ENCODE peak calls at places on chromosomes 12 and 14, in five cellular contexts. M, N, R, Q and U are unnamed samples.

GRCh38 chr14:40123816-40124215 is 691.6 kb upstream of the FBXO33 start:
- DNase-seq in M (no peak), N (no peak), R (no peak), Q (no peak), U (no peak)

GRCh38 chr12:31586703-31587102 is 4.2 kb downstream of the DENND5B start:
- DNase-seq in M (no peak), N (no peak), Q (no peak), R (no peak), U (peak; percentile 42)

GRCh38 chr12:57419495-57419894 is 11.3 kb downstream of the R3HDM2 start:
- DNase-seq in M (no peak), R (no peak), Q (no peak), N (no peak), U (no peak)

GRCh38 chr14:100428727-100429126 is 105.6 kb downstream of the SLC25A47 start:
- DNase-seq in N (no peak), Q (no peak), M (no peak), R (no peak), U (no peak)

GRCh38 chr12:100359822-100360221 is 2.9 kb downstream of the SLC17A8 start:
- DNase-seq in N (peak; percentile 18), M (no peak), Q (no peak), R (no peak), U (no peak)

GRCh38 chr12:38903596-38903995 is 1.8 kb downstream of the CPNE8 start:
- DNase-seq in N (no peak), M (no peak), R (no peak), Q (no peak), U (no peak)

GRCh38 chr12:5096241-5096880 is 52.7 kb downstream of the KCNA5 start:
- DNase-seq in R (no peak), M (no peak), N (no peak), Q (no peak), U (no peak)

GRCh38 chr12:76515271-76515670 is 44.3 kb downstream of the OSBPL8 start:
- DNase-seq in R (no peak), M (no peak), N (no peak), Q (no peak), U (no peak)

GRCh38 chr12:8771072-8771471 is 51.3 kb upstream of the A2ML1 start:
- DNase-seq in Q (no peak), R (no peak), N (no peak), M (no peak), U (no peak)

GRCh38 chr12:98227162-98227561 is 288.2 kb upstream of the TMPO start:
- DNase-seq in N (no peak), Q (no peak), M (no peak), R (no peak), U (no peak)

GRCh38 chr12:78725951-78726550 is 138.5 kb upstream of the SYT1 start:
- DNase-seq in N (peak; percentile 28), M (no peak), Q (no peak), R (no peak), U (no peak)

GRCh38 chr12:42385341-42385841 is 59.4 kb downstream of the PPHLN1 start:
- DNase-seq in M (no peak), N (no peak), Q (no peak), R (no peak), U (no peak)

GRCh38 chr12:6554990-6555691 is 701 bp downstream of the IFFO1 start:
- DNase-seq in N (no peak), R (peak; percentile 20), M (no peak), Q (no peak), U (peak; percentile 45)

GRCh38 chr12:45464699-45465098 is 248.8 kb downstream of the ANO6 start:
- DNase-seq in Q (no peak), R (no peak), N (no peak), M (no peak), U (no peak)

GRCh38 chr12:62712561-62712960 is 222.4 kb downstream of the PPM1H start:
- DNase-seq in N (no peak), Q (no peak), M (no peak), R (no peak), U (no peak)

GRCh38 chr12:98741229-98741614 is 96.1 kb downstream of the APAF1 start:
- DNase-seq in M (no peak), N (no peak), Q (no peak), R (peak; percentile 45), U (no peak)

GRCh38 chr12:128969480-128970055 is 116.3 kb downstream of the GLT1D1 start:
- DNase-seq in Q (no peak), R (no peak), M (peak; percentile 74), N (peak; percentile 74), U (peak; percentile 76)

GRCh38 chr14:23561259-23561658 is 5.2 kb downstream of the THTPA start:
- DNase-seq in R (no peak), N (no peak), Q (no peak), M (no peak), U (no peak)

GRCh38 chr14:96102071-96102856 is 63.1 kb downstream of the C14orf132 start:
- DNase-seq in Q (no peak), N (no peak), R (no peak), M (no peak), U (no peak)

GRCh38 chr14:67446371-67447032 is 34.5 kb upstream of the PLEK2 start:
- DNase-seq in R (no peak), M (no peak), N (peak; percentile 31), Q (no peak), U (no peak)

GRCh38 chr12:115697341-115697740 is 580.2 kb downstream of the MED13L start:
- DNase-seq in R (no peak), M (no peak), Q (no peak), N (peak; percentile 40), U (no peak)

GRCh38 chr12:98439471-98440164 is 75.8 kb upstream of the TMPO start:
- DNase-seq in N (no peak), M (no peak), Q (no peak), R (no peak), U (no peak)

GRCh38 chr14:75452324-75452723 is 24.5 kb downstream of the JDP2 start:
- DNase-seq in N (no peak), M (no peak), Q (no peak), R (no peak), U (no peak)

GRCh38 chr14:77973246-77973645 is 173.3 kb downstream of the ADCK1 start:
- DNase-seq in M (no peak), Q (no peak), N (no peak), R (no peak), U (no peak)

GRCh38 chr12:3661028-3661427 is 91.9 kb downstream of the CRACR2A start:
- DNase-seq in R (no peak), Q (no peak), M (no peak), N (no peak), U (no peak)

GRCh38 chr12:99521664-99522063 is 125.9 kb upstream of the GARIN6 start:
- DNase-seq in Q (no peak), M (no peak), N (no peak), R (no peak), U (no peak)

GRCh38 chr14:105204206-105204930 is 23.3 kb upstream of the NUDT14 start:
- DNase-seq in Q (no peak), R (no peak), M (no peak), N (no peak), U (no peak)

GRCh38 chr14:101781240-101782061 is 19.9 kb downstream of the PPP2R5C start:
- DNase-seq in M (no peak), Q (no peak), N (no peak), R (peak; percentile 39), U (no peak)

GRCh38 chr12:41277019-41277770 is 89.1 kb downstream of the PDZRN4 start:
- DNase-seq in M (peak; percentile 28), N (peak; percentile 56), Q (no peak), R (no peak), U (peak; percentile 29)

GRCh38 chr12:12247584-12247983 is 19.3 kb downstream of the LRP6 start:
- DNase-seq in R (no peak), M (no peak), N (no peak), Q (no peak), U (no peak)

GRCh38 chr12:121792607-121793500 is 634 bp downstream of the RHOF start:
- DNase-seq in M (no peak), R (peak; percentile 66), Q (peak; percentile 82), N (peak; percentile 80), U (peak; percentile 77)

GRCh38 chr14:37826869-37827268 is 231.4 kb downstream of the TTC6 start:
- DNase-seq in M (no peak), R (no peak), N (no peak), Q (no peak), U (no peak)

GRCh38 chr12:4984971-4985370 is 58.7 kb upstream of the KCNA5 start:
- DNase-seq in N (no peak), R (no peak), M (no peak), Q (no peak), U (no peak)

GRCh38 chr12:74780458-74781241 is 243.0 kb downstream of the ATXN7L3B start:
- DNase-seq in M (no peak), N (no peak), R (no peak), Q (no peak), U (no peak)

GRCh38 chr14:75770635-75771034 is 109.6 kb downstream of the TTLL5 start:
- DNase-seq in R (no peak), M (no peak), N (no peak), Q (no peak), U (no peak)

GRCh38 chr14:91374287-91374880 is 43.2 kb downstream of the CCDC88C start:
- DNase-seq in Q (no peak), R (no peak), M (no peak), N (no peak), U (no peak)